ENCODE peak calls at places on chromosomes 13 and 19, in eight cellular contexts. One of them, this sample, is unnamed.

GRCh38 chr19:42216653-42217521 is 590 bp downstream of the DEDD2 start:
- DNase-seq in neural progenitor cell: peak
- DNase-seq in mesothelial cell of epicardium: peak
- DNase-seq in cardiac fibroblast: no peak
- DNase-seq in thoracic aorta: no peak
- DNase-seq in psoas muscle: peak
- DNase-seq in uterus: peak
- DNase-seq in dorsolateral prefrontal cortex: peak
- DNase-seq in this sample: peak

GRCh38 chr19:35107541-35107939 is 8.1 kb upstream of the FXYD3 start:
- DNase-seq in neural progenitor cell: no peak
- DNase-seq in mesothelial cell of epicardium: no peak
- DNase-seq in cardiac fibroblast: peak
- DNase-seq in thoracic aorta: no peak
- DNase-seq in psoas muscle: no peak
- DNase-seq in uterus: no peak
- DNase-seq in dorsolateral prefrontal cortex: peak
- DNase-seq in this sample: no peak

GRCh38 chr13:75181906-75182305 is 300.1 kb downstream of the TBC1D4 start:
- DNase-seq in neural progenitor cell: no peak
- DNase-seq in mesothelial cell of epicardium: no peak
- DNase-seq in cardiac fibroblast: peak
- DNase-seq in thoracic aorta: no peak
- DNase-seq in psoas muscle: no peak
- DNase-seq in uterus: no peak
- DNase-seq in dorsolateral prefrontal cortex: no peak
- DNase-seq in this sample: no peak

GRCh38 chr13:98386632-98387031 is 190.3 kb downstream of the STK24 start:
- DNase-seq in neural progenitor cell: no peak
- DNase-seq in mesothelial cell of epicardium: no peak
- DNase-seq in cardiac fibroblast: no peak
- DNase-seq in thoracic aorta: no peak
- DNase-seq in psoas muscle: no peak
- DNase-seq in uterus: no peak
- DNase-seq in dorsolateral prefrontal cortex: no peak
- DNase-seq in this sample: no peak

GRCh38 chr19:13401388-13401787 is 104.9 kb downstream of the CACNA1A start:
- DNase-seq in neural progenitor cell: no peak
- DNase-seq in mesothelial cell of epicardium: no peak
- DNase-seq in cardiac fibroblast: peak
- DNase-seq in thoracic aorta: no peak
- DNase-seq in psoas muscle: no peak
- DNase-seq in uterus: no peak
- DNase-seq in dorsolateral prefrontal cortex: no peak
- DNase-seq in this sample: no peak

GRCh38 chr19:39032164-39032918 is at the start of gene FBXO27:
- DNase-seq in neural progenitor cell: peak
- DNase-seq in mesothelial cell of epicardium: peak
- DNase-seq in cardiac fibroblast: peak
- DNase-seq in thoracic aorta: no peak
- DNase-seq in psoas muscle: no peak
- DNase-seq in uterus: no peak
- DNase-seq in dorsolateral prefrontal cortex: peak
- DNase-seq in this sample: no peak

GRCh38 chr13:82747948-82748347 is 1134.3 kb downstream of the SLITRK1 start:
- DNase-seq in neural progenitor cell: no peak
- DNase-seq in mesothelial cell of epicardium: no peak
- DNase-seq in cardiac fibroblast: peak
- DNase-seq in thoracic aorta: no peak
- DNase-seq in psoas muscle: no peak
- DNase-seq in uterus: no peak
- DNase-seq in dorsolateral prefrontal cortex: no peak
- DNase-seq in this sample: no peak

GRCh38 chr19:58575183-58576041 is 2.3 kb upstream of the MZF1 start:
- DNase-seq in neural progenitor cell: peak
- DNase-seq in mesothelial cell of epicardium: peak
- DNase-seq in cardiac fibroblast: peak
- DNase-seq in thoracic aorta: peak
- DNase-seq in psoas muscle: peak
- DNase-seq in uterus: peak
- DNase-seq in dorsolateral prefrontal cortex: peak
- DNase-seq in this sample: peak

GRCh38 chr19:21434967-21435544 is 38.1 kb downstream of the ZNF493 start:
- DNase-seq in neural progenitor cell: no peak
- DNase-seq in mesothelial cell of epicardium: no peak
- DNase-seq in cardiac fibroblast: no peak
- DNase-seq in thoracic aorta: no peak
- DNase-seq in psoas muscle: no peak
- DNase-seq in uterus: no peak
- DNase-seq in dorsolateral prefrontal cortex: no peak
- DNase-seq in this sample: no peak
- TF ChIP-seq CTCF in neural progenitor cell: no peak
- TF ChIP-seq CTCF in mesothelial cell of epicardium: no peak
- TF ChIP-seq CTCF in cardiac fibroblast: no peak
- TF ChIP-seq CTCF in thoracic aorta: no peak
- TF ChIP-seq CTCF in psoas muscle: no peak
- TF ChIP-seq CTCF in uterus: peak
- TF ChIP-seq CTCF in dorsolateral prefrontal cortex: no peak
- TF ChIP-seq CTCF in this sample: no peak

GRCh38 chr13:79447741-79448140 is 33.2 kb upstream of the NDFIP2 start:
- DNase-seq in neural progenitor cell: peak
- DNase-seq in mesothelial cell of epicardium: no peak
- DNase-seq in cardiac fibroblast: no peak
- DNase-seq in thoracic aorta: no peak
- DNase-seq in psoas muscle: no peak
- DNase-seq in uterus: no peak
- DNase-seq in dorsolateral prefrontal cortex: no peak
- DNase-seq in this sample: no peak

GRCh38 chr13:79455331-79455730 is 25.6 kb upstream of the NDFIP2 start:
- DNase-seq in neural progenitor cell: no peak
- DNase-seq in mesothelial cell of epicardium: no peak
- DNase-seq in cardiac fibroblast: peak
- DNase-seq in thoracic aorta: no peak
- DNase-seq in psoas muscle: no peak
- DNase-seq in uterus: no peak
- DNase-seq in dorsolateral prefrontal cortex: no peak
- DNase-seq in this sample: no peak

GRCh38 chr13:79450110-79450509 is 30.8 kb upstream of the NDFIP2 start:
- DNase-seq in neural progenitor cell: no peak
- DNase-seq in mesothelial cell of epicardium: no peak
- DNase-seq in cardiac fibroblast: no peak
- DNase-seq in thoracic aorta: no peak
- DNase-seq in psoas muscle: no peak
- DNase-seq in uterus: no peak
- DNase-seq in dorsolateral prefrontal cortex: no peak
- DNase-seq in this sample: no peak

GRCh38 chr13:79448413-79448812 is 32.5 kb upstream of the NDFIP2 start:
- DNase-seq in neural progenitor cell: no peak
- DNase-seq in mesothelial cell of epicardium: no peak
- DNase-seq in cardiac fibroblast: peak
- DNase-seq in thoracic aorta: no peak
- DNase-seq in psoas muscle: no peak
- DNase-seq in uterus: no peak
- DNase-seq in dorsolateral prefrontal cortex: no peak
- DNase-seq in this sample: no peak

DNA sequence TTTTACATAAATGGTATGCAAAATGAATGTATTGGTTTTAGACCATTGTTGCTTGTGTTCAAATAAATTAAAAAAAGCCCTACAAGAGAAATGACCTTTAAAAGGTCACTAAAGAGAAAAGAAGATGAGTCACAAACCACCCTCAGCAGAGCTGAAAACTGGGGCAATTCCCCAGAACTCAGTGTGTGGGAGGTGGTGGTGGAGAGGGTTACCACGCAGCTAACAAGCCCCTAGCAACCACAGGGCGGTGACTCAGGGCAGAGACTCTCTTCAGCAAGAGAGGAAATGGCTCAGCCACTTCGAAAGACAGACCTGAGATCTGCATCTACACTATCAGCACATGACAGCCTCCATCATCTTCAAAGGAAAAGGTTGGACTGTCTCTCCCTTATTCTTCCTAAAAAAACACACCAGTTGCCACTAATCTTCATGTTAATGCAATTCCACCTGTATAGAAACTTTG is 29.4 kb upstream of the NDFIP2 start:
- DNase-seq in neural progenitor cell: no peak
- DNase-seq in mesothelial cell of epicardium: no peak
- DNase-seq in cardiac fibroblast: peak
- DNase-seq in thoracic aorta: no peak
- DNase-seq in psoas muscle: no peak
- DNase-seq in uterus: no peak
- DNase-seq in dorsolateral prefrontal cortex: peak
- DNase-seq in this sample: no peak
- TF ChIP-seq CTCF in neural progenitor cell: no peak
- TF ChIP-seq CTCF in mesothelial cell of epicardium: no peak
- TF ChIP-seq CTCF in cardiac fibroblast: no peak
- TF ChIP-seq CTCF in thoracic aorta: no peak
- TF ChIP-seq CTCF in psoas muscle: no peak
- TF ChIP-seq CTCF in uterus: no peak
- TF ChIP-seq CTCF in dorsolateral prefrontal cortex: no peak
- TF ChIP-seq CTCF in this sample: no peak

GRCh38 chr19:1276620-1277007 is 1.3 kb downstream of the FAM174C start:
- DNase-seq in neural progenitor cell: no peak
- DNase-seq in mesothelial cell of epicardium: no peak
- DNase-seq in cardiac fibroblast: no peak
- DNase-seq in thoracic aorta: no peak
- DNase-seq in psoas muscle: no peak
- DNase-seq in uterus: no peak
- DNase-seq in dorsolateral prefrontal cortex: no peak
- DNase-seq in this sample: peak
- TF ChIP-seq CTCF in neural progenitor cell: no peak
- TF ChIP-seq CTCF in mesothelial cell of epicardium: no peak
- TF ChIP-seq CTCF in cardiac fibroblast: no peak
- TF ChIP-seq CTCF in thoracic aorta: no peak
- TF ChIP-seq CTCF in psoas muscle: no peak
- TF ChIP-seq CTCF in uterus: no peak
- TF ChIP-seq CTCF in dorsolateral prefrontal cortex: no peak
- TF ChIP-seq CTCF in this sample: no peak

GRCh38 chr19:30425885-30426838 is 54.0 kb downstream of the ZNF536 start:
- DNase-seq in neural progenitor cell: no peak
- DNase-seq in mesothelial cell of epicardium: no peak
- DNase-seq in cardiac fibroblast: no peak
- DNase-seq in thoracic aorta: no peak
- DNase-seq in psoas muscle: no peak
- DNase-seq in uterus: no peak
- DNase-seq in dorsolateral prefrontal cortex: no peak
- DNase-seq in this sample: no peak

GRCh38 chr19:30426864-30427263 is 54.7 kb downstream of the ZNF536 start:
- DNase-seq in neural progenitor cell: no peak
- DNase-seq in mesothelial cell of epicardium: peak
- DNase-seq in cardiac fibroblast: no peak
- DNase-seq in thoracic aorta: no peak
- DNase-seq in psoas muscle: no peak
- DNase-seq in uterus: no peak
- DNase-seq in dorsolateral prefrontal cortex: no peak
- DNase-seq in this sample: no peak

GRCh38 chr19:30430206-30430734 is 58.1 kb downstream of the ZNF536 start:
- DNase-seq in neural progenitor cell: no peak
- DNase-seq in mesothelial cell of epicardium: no peak
- DNase-seq in cardiac fibroblast: no peak
- DNase-seq in thoracic aorta: no peak
- DNase-seq in psoas muscle: no peak
- DNase-seq in uterus: no peak
- DNase-seq in dorsolateral prefrontal cortex: no peak
- DNase-seq in this sample: no peak

GRCh38 chr19:30428281-30428680 is 56.1 kb downstream of the ZNF536 start:
- DNase-seq in neural progenitor cell: no peak
- DNase-seq in mesothelial cell of epicardium: peak
- DNase-seq in cardiac fibroblast: no peak
- DNase-seq in thoracic aorta: no peak
- DNase-seq in psoas muscle: no peak
- DNase-seq in uterus: no peak
- DNase-seq in dorsolateral prefrontal cortex: no peak
- DNase-seq in this sample: no peak

DNA sequence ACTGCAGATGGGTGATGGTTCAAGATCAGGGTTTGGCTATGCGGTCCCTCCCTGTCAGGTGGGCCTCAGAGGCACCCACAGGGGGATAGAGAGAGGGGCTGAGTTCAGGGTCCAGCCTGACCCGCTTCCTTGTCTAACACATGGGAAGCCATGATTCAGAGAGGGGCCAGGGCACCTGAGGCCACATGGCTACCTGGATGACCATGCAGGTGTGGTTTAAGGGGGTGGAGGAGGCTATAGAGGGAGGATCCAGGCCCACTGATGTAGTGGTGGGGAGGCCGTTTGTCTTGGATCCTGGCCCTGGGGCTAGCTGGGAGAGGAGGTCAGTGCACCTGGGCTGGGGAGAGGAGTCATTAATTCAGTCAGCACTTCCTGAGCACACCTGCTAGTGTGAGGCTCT is 56.7 kb downstream of the ZNF536 start:
- DNase-seq in neural progenitor cell: no peak
- DNase-seq in mesothelial cell of epicardium: peak
- DNase-seq in cardiac fibroblast: no peak
- DNase-seq in thoracic aorta: no peak
- DNase-seq in psoas muscle: no peak
- DNase-seq in uterus: no peak
- DNase-seq in dorsolateral prefrontal cortex: no peak
- DNase-seq in this sample: no peak
- TF ChIP-seq CTCF in neural progenitor cell: no peak
- TF ChIP-seq CTCF in mesothelial cell of epicardium: no peak
- TF ChIP-seq CTCF in cardiac fibroblast: no peak
- TF ChIP-seq CTCF in thoracic aorta: no peak
- TF ChIP-seq CTCF in psoas muscle: no peak
- TF ChIP-seq CTCF in uterus: no peak
- TF ChIP-seq CTCF in dorsolateral prefrontal cortex: no peak
- TF ChIP-seq CTCF in this sample: no peak

This sample was measured in ovary.